ENCODE peak calls at places on chromosomes 2 and 18, in seven cellular contexts. H is AG08396, I is activated T-cell treated with anti-CD3 and anti-CD28 coated beads for 48 hours, Z is IMR-90, P is nucleus accumbens, T is MV-4-11, U is iris pigment epithelial cell. V is an unnamed sample.

GRCh38 chr2:205680067-205680466 is 2.2 kb upstream of the NRP2 start:
- DNase-seq in H (peak; percentile 68), I (peak; percentile 27), Z (peak; percentile 92), P (no peak), T (peak; percentile 60), U (peak; percentile 82), V (peak; percentile 88)

GRCh38 chr18:32469190-32469611 is 1.5 kb downstream of the GAREM1 start:
- DNase-seq in H (peak; percentile 33), I (no peak), Z (peak; percentile 36), P (no peak), T (no peak), U (peak; percentile 14), V (peak; percentile 34)

GRCh38 chr2:167294031-167294774 is 405.9 kb downstream of the XIRP2 start:
- DNase-seq in H (peak; percentile 25), I (no peak), Z (peak; percentile 24), P (no peak), T (no peak), U (peak; percentile 18), V (peak; percentile 26)

GRCh38 chr18:77366725-77367641 is 117.3 kb downstream of the GALR1 start:
- DNase-seq in H (no peak), I (no peak), Z (no peak), P (no peak), T (no peak), U (peak; percentile 27), V (no peak)

GRCh38 chr2:199457147-199458016 is at the start of gene SATB2:
- DNase-seq in H (peak; percentile 75), I (no peak), Z (peak; percentile 78), P (no peak), T (peak; percentile 57), U (peak; percentile 58), V (peak; percentile 58)

GRCh38 chr2:65228249-65228750 is 669 bp downstream of the ACTR2 start:
- DNase-seq in H (no peak), I (peak; percentile 7), Z (peak; percentile 39), P (no peak), T (peak; percentile 84), U (peak; percentile 40), V (peak; percentile 60)

GRCh38 chr18:45136381-45137088 is 455.8 kb downstream of the SETBP1 start:
- DNase-seq in H (no peak), I (no peak), Z (no peak), P (no peak), T (no peak), U (no peak), V (no peak)

GRCh38 chr2:88059979-88060906 is 4.7 kb upstream of the KRCC1 start:
- DNase-seq in H (peak; percentile 62), I (no peak), Z (peak; percentile 31), P (no peak), T (peak; percentile 33), U (peak; percentile 43), V (peak; percentile 52)

GRCh38 chr2:219551863-219552381 is 8.1 kb downstream of the TMEM198 start:
- DNase-seq in H (no peak), I (no peak), Z (no peak), P (no peak), T (no peak), U (no peak), V (no peak)

GRCh38 chr2:94956797-94957391 is 68.6 kb upstream of the MAL start:
- DNase-seq in H (peak; percentile 69), I (peak; percentile 25), Z (peak; percentile 15), P (no peak), T (no peak), U (peak; percentile 20), V (peak; percentile 47)

GRCh38 chr2:197248623-197249022 is 62.0 kb downstream of the ANKRD44 start:
- DNase-seq in H (no peak), I (no peak), Z (peak; percentile 20), P (peak; percentile 3), T (peak; percentile 80), U (peak; percentile 42), V (no peak)

GRCh38 chr2:109463891-109464290 is 149.9 kb downstream of the SEPTIN10 start:
- DNase-seq in H (no peak), I (no peak), Z (no peak), P (no peak), T (no peak), U (no peak), V (no peak)

GRCh38 chr2:138948070-138948539 is 167.9 kb upstream of the NXPH2 start:
- DNase-seq in H (peak; percentile 7), I (no peak), Z (peak; percentile 33), P (no peak), T (peak; percentile 83), U (peak; percentile 95), V (peak; percentile 98)

GRCh38 chr2:66897181-66897580 is 462.3 kb downstream of the MEIS1 start:
- DNase-seq in H (no peak), I (no peak), Z (peak; percentile 65), P (no peak), T (no peak), U (peak; percentile 66), V (peak; percentile 51)

GRCh38 chr2:177427316-177427715 is 34.7 kb downstream of the AGPS start:
- DNase-seq in H (no peak), I (no peak), Z (no peak), P (no peak), T (no peak), U (no peak), V (no peak)

GRCh38 chr2:7450188-7451156 is 533.3 kb downstream of the RNF144A start:
- DNase-seq in H (no peak), I (no peak), Z (no peak), P (no peak), T (no peak), U (no peak), V (no peak)

GRCh38 chr2:216572582-216573578 is 60.3 kb upstream of the IGFBP2 start:
- DNase-seq in H (peak; percentile 48), I (no peak), Z (no peak), P (no peak), T (no peak), U (no peak), V (peak; percentile 73)

GRCh38 chr18:76709659-76710645 is 112.4 kb upstream of the ZNF236 start:
- DNase-seq in H (peak; percentile 80), I (peak; percentile 38), Z (peak; percentile 65), P (no peak), T (peak; percentile 56), U (peak; percentile 62), V (peak; percentile 79)

GRCh38 chr2:10278029-10278762 is 24.5 kb upstream of the HPCAL1 start:
- DNase-seq in H (peak; percentile 61), I (peak; percentile 25), Z (peak; percentile 42), P (no peak), T (peak; percentile 98), U (peak; percentile 26), V (no peak)

GRCh38 chr2:58501371-58501770 is 260.2 kb upstream of the FANCL start:
- DNase-seq in H (no peak), I (no peak), Z (no peak), P (no peak), T (no peak), U (no peak), V (no peak)

GRCh38 chr18:48956378-48956777 is 5.6 kb upstream of the SMAD7 start:
- DNase-seq in H (no peak), I (no peak), Z (peak; percentile 78), P (no peak), T (peak; percentile 10), U (peak; percentile 86), V (peak; percentile 93)

GRCh38 chr2:28322051-28322450 is 70.6 kb upstream of the FOSL2 start:
- DNase-seq in H (peak; percentile 3), I (no peak), Z (no peak), P (no peak), T (peak; percentile 74), U (no peak), V (no peak)

GRCh38 chr2:199973703-199974102 is 18.3 kb downstream of the MAIP1 start:
- DNase-seq in H (peak; percentile 33), I (no peak), Z (peak; percentile 71), P (no peak), T (peak; percentile 30), U (peak; percentile 60), V (peak; percentile 77)

GRCh38 chr2:173523497-173523896 is 168.8 kb downstream of the CDCA7 start:
- DNase-seq in H (no peak), I (no peak), Z (no peak), P (no peak), T (peak; percentile 48), U (no peak), V (no peak)

GRCh38 chr18:3350566-3351527 is 88.9 kb downstream of the MYL12B start:
- DNase-seq in H (peak; percentile 22), I (no peak), Z (peak; percentile 23), P (no peak), T (no peak), U (peak; percentile 56), V (no peak)

GRCh38 chr2:16063251-16063850 is 123.0 kb downstream of the MYCN start:
- DNase-seq in H (no peak), I (no peak), Z (no peak), P (no peak), T (no peak), U (no peak), V (no peak)

GRCh38 chr2:166900700-166901099 is 12.4 kb downstream of the XIRP2 start:
- DNase-seq in H (peak; percentile 2), I (no peak), Z (peak; percentile 29), P (no peak), T (no peak), U (peak; percentile 20), V (peak; percentile 22)